ENCODE peak calls at places on chromosome 12, in four cellular contexts. T is KG1, G is NCI-H748 treated with DMSO at 0.1 percent for 48 hours, A is astrocyte of the spinal cord. C is an unnamed sample.

GRCh38 chr12:131103614-131104463 is 150.1 kb downstream of the ADGRD1 start:
- DNase-seq in T (no peak), G (no peak), A (no peak), C (no peak)

GRCh38 chr12:49055978-49056754 is 4.4 kb downstream of the KMT2D start:
- DNase-seq in A (peak; percentile 65), T (peak; percentile 69), G (no peak), C (peak; percentile 79)

GRCh38 chr12:50201987-50202521 is 34.9 kb upstream of the CERS5 start:
- DNase-seq in A (peak; percentile 91), G (no peak), T (no peak), C (peak; percentile 95)

GRCh38 chr12:92719674-92720073 is 16.9 kb downstream of the PLEKHG7 start:
- DNase-seq in G (no peak), A (no peak), T (no peak), C (peak; percentile 47)

GRCh38 chr12:42104087-42104486 is 40.6 kb downstream of the GXYLT1 start:
- DNase-seq in G (no peak), T (no peak), A (no peak), C (no peak)

GRCh38 chr12:132150780-132151144 is 6.5 kb downstream of the NOC4L start:
- DNase-seq in G (no peak), A (no peak), T (no peak), C (no peak)

GRCh38 chr12:22299294-22299912 is 35.1 kb downstream of the ST8SIA1 start:
- DNase-seq in T (no peak), A (peak; percentile 54), G (no peak), C (no peak)

GRCh38 chr12:3998968-3999792 is 126.0 kb upstream of the PARP11 start:
- DNase-seq in A (no peak), G (no peak), T (no peak), C (no peak)

GRCh38 chr12:6647083-6647604 is at the start of gene ACRBP:
- DNase-seq in A (peak; percentile 62), T (no peak), G (peak; percentile 25), C (no peak)

GRCh38 chr12:9910716-9911421 is 21.3 kb downstream of the CLEC2A start:
- DNase-seq in T (no peak), A (no peak), G (no peak), C (peak; percentile 15)

C was measured in HT1080.